ENCODE peak calls at places on chromosomes 4 and X, in four cellular contexts. Y is Peyer's patch, V is ovary, M is AG04450. E is an unnamed sample.

GRCh38 chr4:23932935-23933334 is 43.1 kb upstream of the PPARGC1A start:
- DNase-seq in V (no peak), Y (no peak), M (no peak), E (no peak)

GRCh38 chrX:129577473-129577872 is 37.4 kb downstream of the OCRL start:
- DNase-seq in M (peak; percentile 42), V (no peak), Y (no peak), E (peak; percentile 46)

GRCh38 chrX:23548164-23548563 is 119.1 kb upstream of the PRDX4 start:
- DNase-seq in V (no peak), Y (no peak), M (no peak), E (no peak)

GRCh38 chr4:186351672-186352194 is 85.7 kb downstream of the F11 start:
- DNase-seq in M (no peak), V (no peak), Y (no peak), E (no peak)

GRCh38 chr4:25443851-25444250 is 66.8 kb downstream of the ANAPC4 start:
- DNase-seq in V (no peak), M (no peak), Y (no peak), E (no peak)

GRCh38 chr4:159111417-159111816 is 8.5 kb downstream of the RAPGEF2 start:
- DNase-seq in V (no peak), M (no peak), Y (no peak), E (no peak)

GRCh38 chr4:144647095-144647959 is 1.4 kb downstream of the HHIP start:
- DNase-seq in M (no peak), V (no peak), Y (no peak), E (no peak)

GRCh38 chr4:105859233-105859632 is 36.0 kb upstream of the NPNT start:
- DNase-seq in M (peak; percentile 23), V (no peak), Y (no peak), E (peak; percentile 47)

GRCh38 chrX:53050841-53051240 is 2.3 kb downstream of the GPR173 start:
- DNase-seq in V (no peak), Y (no peak), M (no peak), E (no peak)

GRCh38 chrX:154097003-154097596 is 417 bp downstream of the MECP2 start:
- DNase-seq in M (no peak), Y (peak; percentile 84), V (peak; percentile 81), E (no peak)

DNA sequence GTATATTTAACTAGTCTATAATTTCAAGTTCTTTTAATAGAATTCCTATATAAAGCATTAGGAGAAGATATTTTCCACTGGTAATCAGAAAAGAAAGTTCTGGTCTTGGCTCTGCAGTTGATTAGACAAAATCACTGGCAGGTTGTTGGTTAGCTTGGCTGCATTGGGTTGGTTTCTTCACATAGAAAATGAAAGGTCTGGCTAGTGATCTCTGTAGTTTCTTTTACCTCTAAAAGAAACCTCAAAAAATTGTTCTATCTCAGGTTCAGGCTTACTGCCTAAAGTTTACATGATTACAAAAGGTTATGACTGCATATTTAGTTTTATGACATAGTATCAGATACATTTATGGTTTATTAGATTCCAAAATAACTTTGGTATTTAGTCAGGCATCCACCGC is 95.8 kb upstream of the NAP1L5 start:
- DNase-seq in Y (no peak), M (no peak), V (no peak), E (no peak)
- H3K4me3 ChIP-seq in Y (no peak overlapping the region), M (no peak overlapping the region), V (no peak overlapping the region), E (no peak overlapping the region)

DNA sequence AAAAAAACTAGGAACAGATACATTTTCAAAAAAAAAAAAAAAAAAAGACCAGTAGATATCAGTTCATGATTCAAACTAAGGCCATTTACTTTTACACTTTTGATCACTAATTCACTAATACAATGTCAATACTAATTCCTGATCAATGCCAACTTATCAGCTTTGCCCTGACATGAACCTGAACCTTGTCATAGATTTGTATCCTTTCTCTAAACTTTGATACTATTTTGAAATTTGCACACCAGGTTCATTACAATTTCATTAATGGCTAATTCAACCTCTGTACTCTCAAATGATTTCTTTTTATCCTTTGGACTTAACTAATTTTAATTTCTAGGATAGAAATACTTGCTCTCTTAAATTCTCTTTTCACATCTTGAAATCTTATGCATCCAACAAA is 37.7 kb downstream of the UGT2B7 start:
- DNase-seq in M (no peak), V (no peak), Y (no peak), E (no peak)
- H3K4me3 ChIP-seq in M (no peak overlapping the region), V (no peak overlapping the region), Y (no peak overlapping the region), E (no peak overlapping the region)

GRCh38 chrX:123185714-123186113 is 1.6 kb downstream of the GRIA3 start:
- DNase-seq in V (no peak), Y (no peak), M (no peak), E (no peak)

GRCh38 chrX:123186796-123187195 is 2.7 kb downstream of the GRIA3 start:
- DNase-seq in V (no peak), Y (no peak), M (no peak), E (no peak)

GRCh38 chrX:123188081-123188480 is 4.0 kb downstream of the GRIA3 start:
- DNase-seq in M (no peak), V (no peak), Y (no peak), E (no peak)

GRCh38 chrX:123184199-123184857 is at the start of gene GRIA3:
- DNase-seq in Y (no peak), M (no peak), V (no peak), E (no peak)

GRCh38 chrX:123184858-123185251 is 777 bp downstream of the GRIA3 start:
- DNase-seq in Y (no peak), V (peak; percentile 23), M (no peak), E (no peak)
- H3K4me3 ChIP-seq in Y (peak overlapping the region; percentile 10), V (peak overlapping the region; percentile 31), M (no peak overlapping the region), E (peak overlapping the region; percentile 66)

DNA sequence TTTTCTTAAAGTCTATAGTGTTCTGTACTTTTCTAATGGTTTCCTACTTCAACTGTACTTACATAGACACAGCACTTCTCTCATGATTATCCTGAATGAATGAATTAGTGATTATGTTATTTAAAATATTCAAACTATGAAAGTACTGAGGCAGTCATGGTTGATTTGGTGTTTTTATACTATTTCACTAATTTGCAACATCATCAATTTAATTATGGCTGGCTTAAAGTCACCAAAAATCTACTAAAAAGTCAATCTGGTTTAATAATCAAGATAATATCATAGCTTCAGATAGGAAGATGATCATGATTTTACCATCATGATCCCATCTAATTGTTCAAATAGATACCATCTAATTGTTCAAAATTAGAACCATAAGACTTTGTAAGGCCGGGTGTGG is 16.8 kb upstream of the TMEM131L start:
- DNase-seq in Y (no peak), M (no peak), V (no peak), E (no peak)
- H3K4me3 ChIP-seq in Y (no peak overlapping the region), M (no peak overlapping the region), V (no peak overlapping the region), E (no peak overlapping the region)

GRCh38 chr4:184474261-184475095 is at the start of gene IRF2:
- DNase-seq in Y (peak; percentile 99), M (peak; percentile 96), V (peak; percentile 97), E (peak; percentile 83)

GRCh38 chr4:184475096-184475461 is 729 bp upstream of the IRF2 start:
- DNase-seq in V (peak; percentile 75), Y (peak; percentile 75), M (no peak), E (no peak)

GRCh38 chr4:184476660-184477059 is 2.3 kb upstream of the IRF2 start:
- DNase-seq in V (no peak), Y (peak; percentile 57), M (no peak), E (no peak)

GRCh38 chr4:184479516-184479950 is 5.2 kb upstream of the IRF2 start:
- DNase-seq in V (no peak), M (no peak), Y (no peak), E (no peak)

DNA sequence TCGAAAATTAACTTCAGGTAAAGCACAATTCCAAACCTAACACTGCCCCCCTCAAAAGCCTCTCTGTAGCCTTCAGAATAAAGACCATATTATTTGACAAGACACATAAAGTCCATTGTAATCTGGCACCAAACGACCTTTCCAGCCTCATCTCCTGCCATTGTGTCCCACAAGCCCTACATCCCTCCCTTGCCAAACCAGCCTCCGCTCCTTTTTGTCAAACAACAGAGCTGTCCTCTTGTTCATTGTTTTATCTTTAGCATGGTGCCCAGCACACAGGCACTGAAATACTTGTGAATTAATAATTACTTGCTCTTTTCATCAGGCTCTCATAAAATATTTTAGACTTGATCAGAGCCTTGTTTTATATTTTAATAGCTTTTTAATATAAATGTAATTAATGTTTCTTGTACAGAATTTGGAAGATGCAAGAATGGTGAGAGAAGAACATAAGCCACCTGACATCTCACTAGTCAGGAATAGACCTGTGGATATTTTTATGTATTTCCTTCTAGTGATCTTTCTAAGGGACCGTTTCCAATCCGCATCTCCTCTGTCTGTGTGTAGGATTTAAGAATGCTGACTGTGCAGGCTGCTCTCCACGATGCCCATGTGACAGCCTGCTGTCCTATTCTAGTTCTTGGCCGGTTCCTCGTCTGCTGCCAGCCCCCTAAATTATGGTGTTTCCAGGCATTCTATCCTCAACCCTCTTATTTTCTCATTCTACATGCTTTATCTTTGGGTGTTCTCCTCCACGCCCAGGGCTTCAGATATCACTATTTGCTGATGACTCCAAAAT is 3.0 kb upstream of the IRF2 start:
- DNase-seq in M (no peak), V (no peak), Y (no peak), E (no peak)
- H3K4me3 ChIP-seq in M (no peak overlapping the region), V (no peak overlapping the region), Y (no peak overlapping the region), E (no peak overlapping the region)

GRCh38 chrX:41445781-41446358 is 1.3 kb upstream of the NYX start:
- DNase-seq in Y (no peak), M (no peak), V (peak; percentile 32), E (no peak)

GRCh38 chrX:41447897-41448296 is 754 bp downstream of the NYX start:
- DNase-seq in M (no peak), V (no peak), Y (no peak), E (no peak)

GRCh38 chrX:41449615-41450014 is 2.5 kb downstream of the NYX start:
- DNase-seq in M (no peak), Y (no peak), V (no peak), E (peak; percentile 46)

GRCh38 chrX:41452565-41452964 is 5.4 kb downstream of the NYX start:
- DNase-seq in Y (no peak), V (no peak), M (no peak), E (no peak)

DNA sequence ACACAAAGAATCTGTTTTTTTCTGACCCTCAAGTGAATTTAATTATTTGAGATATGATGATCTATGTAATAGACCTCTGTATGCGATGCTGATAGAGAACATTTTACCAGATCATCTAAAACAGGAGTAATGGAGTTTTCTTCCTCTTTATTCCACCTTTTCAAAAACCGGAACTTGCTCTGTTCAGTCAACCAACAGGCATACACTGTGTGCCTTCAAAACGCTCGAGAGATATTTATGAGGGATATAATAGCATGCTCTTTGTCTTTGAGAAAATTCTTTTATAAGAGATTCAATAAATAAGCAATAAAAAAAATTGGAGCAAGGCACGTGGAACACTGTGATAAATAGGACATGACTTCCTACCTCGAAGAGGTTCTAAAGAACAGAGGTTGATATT is 2.0 kb downstream of the NYX start:
- DNase-seq in M (no peak), V (no peak), Y (no peak), E (no peak)
- H3K4me3 ChIP-seq in M (no peak overlapping the region), V (no peak overlapping the region), Y (no peak overlapping the region), E (no peak overlapping the region)

GRCh38 chrX:3076416-3076991 is 35.2 kb downstream of the ARSF start:
- DNase-seq in M (no peak), Y (no peak), V (no peak), E (no peak)

GRCh38 chrX:3075959-3076358 is 34.7 kb downstream of the ARSF start:
- DNase-seq in V (no peak), Y (no peak), M (no peak), E (no peak)
- H3K4me3 ChIP-seq in V (no peak overlapping the region), Y (no peak overlapping the region), M (no peak overlapping the region), E (no peak overlapping the region)

GRCh38 chr4:61872983-61873382 is 672.9 kb downstream of the ADGRL3 start:
- DNase-seq in V (no peak), Y (no peak), M (no peak), E (no peak)
- H3K4me3 ChIP-seq in V (no peak overlapping the region), Y (no peak overlapping the region), M (no peak overlapping the region), E (no peak overlapping the region)

E was measured in BJ.